ENCODE peak calls at places on chromosomes 3 and 15, in five cellular contexts. S is A549, Q is HepG2, H is K562, F is GM12878. V is an unnamed sample.

GRCh38 chr15:88513195-88513594 is 33.3 kb downstream of the DET1 start:
- DNase-seq in Q (no peak), S (no peak), F (no peak), H (no peak), V (no peak)

GRCh38 chr15:64897345-64897985 is 14.2 kb upstream of the ANKDD1A start:
- DNase-seq in F (no peak), S (no peak), Q (no peak), H (no peak), V (peak)

GRCh38 chr15:28265334-28266019 is 56.5 kb downstream of the HERC2 start:
- DNase-seq in S (no peak), H (no peak), F (no peak), Q (no peak), V (no peak)

GRCh38 chr3:188664795-188665194 is 507.0 kb upstream of the TPRG1 start:
- DNase-seq in S (no peak), F (no peak), H (peak), Q (peak), V (peak)

GRCh38 chr3:105912891-105913290 is 44.1 kb upstream of the CBLB start:
- DNase-seq in S (no peak), H (no peak), F (no peak), Q (no peak), V (no peak)

GRCh38 chr3:12644297-12644937 is 19.5 kb downstream of the RAF1 start:
- DNase-seq in S (no peak), Q (no peak), H (no peak), F (no peak), V (no peak)

GRCh38 chr3:105402287-105402801 is 35.6 kb downstream of the ALCAM start:
- DNase-seq in Q (no peak), S (peak), H (no peak), F (no peak), V (no peak)

GRCh38 chr3:127039719-127040118 is 56.8 kb downstream of the PLXNA1 start:
- DNase-seq in Q (no peak), F (no peak), H (no peak), S (no peak), V (no peak)

GRCh38 chr3:165491487-165491886 is 295.3 kb upstream of the SLITRK3 start:
- DNase-seq in Q (no peak), S (no peak), F (no peak), H (no peak), V (no peak)

GRCh38 chr3:43296565-43296964 is 10.2 kb downstream of the SNRK start:
- DNase-seq in S (no peak), Q (no peak), F (no peak), H (peak), V (peak)

GRCh38 chr15:73273181-73274002 is 95.4 kb downstream of the HCN4 start:
- DNase-seq in Q (peak), H (peak), S (peak), F (no peak), V (peak)

GRCh38 chr3:160091441-160091840 is 102.8 kb downstream of the IL12A start:
- DNase-seq in S (no peak), F (no peak), Q (no peak), H (no peak), V (no peak)

GRCh38 chr3:108099203-108099602 is 8.4 kb upstream of the CD47 start:
- DNase-seq in Q (no peak), H (no peak), S (no peak), F (no peak), V (peak)

GRCh38 chr15:59736181-59736580 is 47.1 kb upstream of the BNIP2 start:
- DNase-seq in H (no peak), F (no peak), Q (no peak), S (no peak), V (no peak)

GRCh38 chr3:117708601-117709000 is 999.0 kb downstream of the TUSC7 start:
- DNase-seq in Q (no peak), F (no peak), S (no peak), H (no peak), V (no peak)

GRCh38 chr15:89486726-89487050 is 9.7 kb downstream of the RHCG start:
- DNase-seq in S (no peak), Q (no peak), H (peak), F (no peak), V (peak)

GRCh38 chr3:105997466-105997799 is 128.6 kb upstream of the CBLB start:
- DNase-seq in S (no peak), Q (no peak), H (no peak), F (no peak), V (no peak)

GRCh38 chr3:173401369-173401768 is 3.8 kb downstream of the NLGN1 start:
- DNase-seq in S (no peak), H (no peak), F (no peak), Q (no peak), V (no peak)
- TF ChIP-seq MYC in S (no peak), H (no peak), F (no peak), Q (no peak), V (no peak)

GRCh38 chr15:101239724-101240136 is 12.1 kb downstream of the CHSY1 start:
- DNase-seq in S (no peak), H (no peak), F (peak), Q (no peak), V (peak)
- TF ChIP-seq MAX in S (no peak), H (no peak), F (no peak), Q (no peak), V (peak)

GRCh38 chr15:70353606-70354259 is 256.0 kb upstream of the TLE3 start:
- DNase-seq in F (no peak), S (no peak), H (no peak), Q (no peak), V (no peak)
- TF ChIP-seq MYC in F (no peak), S (no peak), H (no peak), Q (no peak), V (no peak)

GRCh38 chr3:123724306-123724705 is 139.5 kb upstream of the HACD2 start:
- DNase-seq in S (no peak), Q (no peak), F (no peak), H (peak), V (peak)
- TF ChIP-seq MAX in S (no peak), Q (no peak), F (no peak), H (no peak), V (no peak)

GRCh38 chr3:156587767-156588069 is 32.8 kb upstream of the SSR3 start:
- DNase-seq in F (no peak), Q (no peak), H (no peak), S (no peak), V (no peak)

GRCh38 chr3:156581954-156582353 is 27.0 kb upstream of the SSR3 start:
- DNase-seq in Q (no peak), F (no peak), S (no peak), H (no peak), V (no peak)

GRCh38 chr3:156583469-156583868 is 28.6 kb upstream of the SSR3 start:
- DNase-seq in Q (no peak), H (no peak), F (no peak), S (no peak), V (no peak)

GRCh38 chr3:156582784-156583183 is 27.9 kb upstream of the SSR3 start:
- DNase-seq in H (no peak), S (no peak), F (peak), Q (no peak), V (no peak)

DNA sequence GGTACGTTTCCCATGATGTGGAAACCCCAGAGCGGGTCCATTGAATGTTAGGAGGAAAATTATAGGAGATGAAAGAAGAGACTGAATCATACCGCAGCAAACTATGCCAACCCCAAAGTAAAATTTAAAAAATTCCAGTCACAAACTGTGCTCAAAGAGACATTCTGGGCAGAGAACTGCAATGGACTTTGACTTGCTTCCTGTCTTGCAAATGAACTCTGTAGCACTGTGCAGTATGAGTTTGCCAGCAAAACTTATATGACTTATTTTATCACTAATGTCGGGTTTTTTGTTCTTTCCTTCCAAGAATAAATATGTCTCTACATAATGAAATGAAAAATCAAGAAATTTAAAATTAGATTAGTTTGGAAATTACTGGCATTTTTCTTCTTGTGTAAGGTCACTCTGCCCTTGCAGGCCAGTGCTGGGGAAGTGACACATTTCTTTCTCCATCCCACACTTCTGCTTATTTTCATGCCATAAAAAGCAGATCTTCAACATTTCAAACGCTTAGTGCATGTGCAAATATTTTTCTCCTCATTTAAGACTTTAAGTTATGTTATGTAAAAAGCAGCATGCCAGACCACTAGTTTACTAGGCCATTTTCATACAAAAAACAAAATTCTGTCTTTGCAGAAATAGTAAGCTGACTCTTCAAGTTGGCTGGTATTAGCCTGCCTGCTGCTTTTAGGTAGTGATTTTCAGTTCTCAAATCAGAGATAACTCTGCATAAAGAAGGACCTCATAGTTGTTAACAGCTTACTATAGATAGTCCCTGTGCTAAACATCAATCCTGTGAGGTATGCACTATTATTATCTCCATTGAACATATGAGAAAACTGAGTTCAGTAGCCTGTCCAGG is 32.2 kb upstream of the SSR3 start:
- DNase-seq in Q (no peak), S (no peak), F (no peak), H (no peak), V (peak)
- TF ChIP-seq MYC in Q (no peak), S (no peak), F (no peak), H (no peak), V (no peak)

DNA sequence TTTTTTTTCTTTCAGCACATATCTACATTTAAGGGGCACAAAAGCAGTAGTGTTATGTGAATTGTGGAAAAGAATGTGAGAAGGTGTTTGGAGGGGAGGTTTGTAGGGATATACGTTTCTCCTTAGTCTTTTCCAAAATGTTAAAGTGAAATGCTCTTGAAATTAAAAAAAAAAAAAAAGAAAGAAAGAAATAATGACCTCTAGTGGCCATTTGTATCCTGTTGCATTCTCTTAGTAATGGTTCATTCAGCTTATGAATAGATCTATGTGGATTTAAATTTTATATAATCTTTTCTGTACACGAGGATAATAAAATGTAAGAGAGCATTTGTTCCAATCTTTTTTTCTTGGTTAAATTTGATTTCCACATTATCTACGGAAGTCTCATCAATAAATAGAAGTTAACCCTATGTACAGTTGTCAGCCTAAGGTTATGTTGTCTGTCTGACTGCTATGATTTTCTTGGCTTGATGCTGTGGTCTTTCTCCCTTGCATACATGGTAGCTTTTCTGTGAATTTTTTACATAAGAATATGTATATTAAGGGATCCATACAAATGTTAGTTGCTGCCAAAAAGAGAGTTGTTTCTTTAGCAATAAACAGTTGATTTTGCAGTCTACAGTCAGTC is 1.7 kb downstream of the P2RY13 start:
- DNase-seq in S (peak), F (no peak), H (peak), Q (no peak), V (peak)
- TF ChIP-seq MAX in S (no peak), F (no peak), H (no peak), Q (no peak), V (no peak)